ENCODE peak calls at places on chromosome 20, in eight cellular contexts. N is NCI-H1694; E is endothelial cell of umbilical vein; F is stimulated activated CD8-positive, alpha-beta memory T cell treated with anti-CD3 and anti-CD28 coated beads, Interleukin-12 subunit alpha, Interleukin-12 subunit beta, amount 100 ng/mL, for 4 hours; S is psoas muscle; Y is naive thymus-derived CD4-positive, alpha-beta T cell; M is midbrain; B is Daoy. W is an unnamed sample.

GRCh38 chr20:34473262-34473883 is 42.8 kb upstream of the DYNLRB1 start:
- DNase-seq in N (no peak), B (peak), Y (no peak), M (peak), F (no peak), E (peak), S (peak), W (peak)

GRCh38 chr20:17315491-17316231 is 88.8 kb downstream of the PCSK2 start:
- DNase-seq in S (no peak), E (no peak), N (no peak), M (no peak), Y (no peak), B (peak), F (no peak), W (no peak)

GRCh38 chr20:50399917-50400704 is 110.1 kb upstream of the PTPN1 start:
- DNase-seq in B (peak), Y (no peak), M (no peak), E (peak), S (no peak), N (no peak), F (no peak), W (no peak)

GRCh38 chr20:62537649-62538292 is 62.0 kb upstream of the GATA5 start:
- DNase-seq in Y (no peak), N (no peak), F (no peak), M (no peak), S (no peak), E (no peak), B (no peak), W (no peak)

GRCh38 chr20:62151835-62152364 is 8.3 kb downstream of the SS18L1 start:
- DNase-seq in E (no peak), B (no peak), M (no peak), F (no peak), Y (no peak), N (no peak), S (no peak), W (no peak)

GRCh38 chr20:34318609-34319443 is 15.7 kb upstream of the AHCY start:
- DNase-seq in E (no peak), S (no peak), F (no peak), B (no peak), M (no peak), N (no peak), Y (no peak), W (no peak)

GRCh38 chr20:51631011-51631950 is 88.8 kb upstream of the NFATC2 start:
- DNase-seq in E (peak), Y (no peak), N (no peak), B (peak), M (no peak), S (peak), F (peak), W (peak)

GRCh38 chr20:50562262-50562701 is 52.1 kb downstream of the PTPN1 start:
- DNase-seq in N (no peak), F (no peak), E (no peak), B (no peak), Y (no peak), M (no peak), S (peak), W (no peak)

GRCh38 chr20:3652646-3653596 is 10.3 kb downstream of the GFRA4 start:
- DNase-seq in Y (no peak), N (no peak), M (no peak), B (no peak), F (no peak), S (no peak), E (no peak), W (no peak)

GRCh38 chr20:54122189-54122588 is 51.6 kb downstream of the CYP24A1 start:
- DNase-seq in S (no peak), E (no peak), N (no peak), M (no peak), B (peak), F (no peak), Y (no peak), W (peak)

GRCh38 chr20:52410746-52411317 is 219.3 kb upstream of the ZFP64 start:
- DNase-seq in F (no peak), S (no peak), B (peak), E (no peak), N (no peak), Y (no peak), M (no peak), W (no peak)

W was measured in HT1080.